ENCODE peak calls at places on chromosomes 5 and 9, in six cellular contexts. T is GM12865, R is fibroblast of pulmonary artery, Q is EH, I is RWPE1, J is hepatic stellate cell. U is an unnamed sample.
A peak's percentile ranks its signal among the peaks of the same experiment; 100 is the strongest.

GRCh38 chr9:10612649-10613398 is at the start of gene PTPRD:
- DNase-seq in T (peak; percentile 26), R (peak; percentile 22), Q (peak; percentile 0), I (peak; percentile 62), J (peak; percentile 30), U (no peak)

GRCh38 chr9:82101475-82101874 is 112.9 kb downstream of the SPATA31D1 start:
- DNase-seq in T (peak; percentile 2), R (no peak), Q (peak; percentile 47), I (no peak), J (no peak), U (no peak)

GRCh38 chr9:114662081-114662989 is 4.7 kb upstream of the TEX53 start:
- DNase-seq in T (peak; percentile 54), R (peak; percentile 44), Q (peak; percentile 54), I (peak; percentile 94), J (peak; percentile 74), U (peak; percentile 45)

GRCh38 chr5:588406-588995 is 23.6 kb upstream of the CEP72 start:
- DNase-seq in T (no peak), R (no peak), Q (no peak), I (no peak), J (no peak), U (no peak)

GRCh38 chr5:172266676-172267092 is 16.9 kb downstream of the UBTD2 start:
- DNase-seq in T (no peak), R (no peak), Q (no peak), I (no peak), J (no peak), U (no peak)

GRCh38 chr5:57174850-57175525 is 1.1 kb downstream of the GPBP1 start:
- DNase-seq in T (no peak), R (no peak), Q (no peak), I (peak; percentile 18), J (no peak), U (no peak)

GRCh38 chr5:389197-389821 is 53.7 kb upstream of the EXOC3 start:
- DNase-seq in T (no peak), R (no peak), Q (no peak), I (no peak), J (no peak), U (no peak)

GRCh38 chr9:100668024-100668423 is 90.1 kb downstream of the CAVIN4 start:
- DNase-seq in T (no peak), R (no peak), Q (no peak), I (no peak), J (no peak), U (no peak)

GRCh38 chr5:109911731-109912130 is 222.0 kb downstream of the MAN2A1 start:
- DNase-seq in T (no peak), R (peak; percentile 52), Q (peak; percentile 82), I (no peak), J (no peak), U (no peak)

GRCh38 chr9:89745601-89746376 is 141.0 kb downstream of the GADD45G start:
- DNase-seq in T (no peak), R (no peak), Q (no peak), I (no peak), J (no peak), U (no peak)

GRCh38 chr5:39619161-39619818 is 194.5 kb upstream of the DAB2 start:
- DNase-seq in T (no peak), R (no peak), Q (no peak), I (no peak), J (no peak), U (no peak)

GRCh38 chr5:168377525-168377924 is 86.1 kb downstream of the WWC1 start:
- DNase-seq in T (peak; percentile 21), R (no peak), Q (no peak), I (no peak), J (no peak), U (no peak)

GRCh38 chr5:1652873-1653707 is 129.3 kb upstream of the LPCAT1 start:
- DNase-seq in T (peak; percentile 48), R (no peak), Q (peak; percentile 41), I (no peak), J (no peak), U (no peak)

GRCh38 chr5:179680780-179681411 is at the start of gene CBY3:
- DNase-seq in T (no peak), R (no peak), Q (peak; percentile 39), I (no peak), J (peak; percentile 19), U (no peak)

GRCh38 chr5:173165193-173165988 is 21.1 kb downstream of the BNIP1 start:
- DNase-seq in T (no peak), R (no peak), Q (no peak), I (no peak), J (no peak), U (no peak)

U was measured in CD8-positive, alpha-beta T cell.